ENCODE peak calls at places on chromosome 22, in four cellular contexts. I is colonic mucosa, Y is AG04450, K is uterus. C is an unnamed sample.

GRCh38 chr22:25111579-25112517 is 87.8 kb upstream of the CRYBB3 start:
- DNase-seq in Y (no peak), K (no peak), I (peak), C (no peak)

GRCh38 chr22:19783531-19784395 is 23.2 kb downstream of the TBX1 start:
- DNase-seq in I (no peak), K (no peak), Y (no peak), C (no peak)

GRCh38 chr22:38485783-38486182 is 17.9 kb downstream of the KDELR3 start:
- DNase-seq in K (no peak), I (no peak), Y (no peak), C (no peak)

GRCh38 chr22:46612904-46613605 is 7.1 kb upstream of the GRAMD4 start:
- DNase-seq in K (no peak), I (peak), Y (no peak), C (no peak)

GRCh38 chr22:36680038-36680437 is 23.5 kb downstream of the CACNG2 start:
- DNase-seq in I (no peak), Y (no peak), K (no peak), C (no peak)

GRCh38 chr22:26395926-26396325 is 33.1 kb upstream of the ASPHD2 start:
- DNase-seq in I (no peak), K (no peak), Y (no peak), C (no peak)

GRCh38 chr22:47043835-47044721 is 281.6 kb downstream of the TBC1D22A start:
- DNase-seq in I (peak), K (no peak), Y (peak), C (no peak)

GRCh38 chr22:46830001-46830715 is 67.7 kb downstream of the TBC1D22A start:
- DNase-seq in I (no peak), K (no peak), Y (no peak), C (no peak)

GRCh38 chr22:50673231-50674126 is 856 bp downstream of the SHANK3 start:
- DNase-seq in Y (no peak), K (no peak), I (no peak), C (no peak)

GRCh38 chr22:21015051-21016006 is at the start of gene P2RX6:
- DNase-seq in Y (no peak), K (no peak), I (no peak), C (no peak)

GRCh38 chr22:49166746-49167145 is 660.9 kb downstream of the BRD1 start:
- DNase-seq in I (no peak), K (no peak), Y (no peak), C (no peak)
- TF ChIP-seq CTCF in I (no peak), K (no peak), Y (no peak), C (no peak)

GRCh38 chr22:22099833-22100812 is 117.5 kb upstream of the TOP3B start:
- DNase-seq in I (no peak), K (no peak), Y (no peak), C (no peak)
- TF ChIP-seq CTCF in I (no peak), K (no peak), Y (peak), C (no peak)

GRCh38 chr22:44329179-44329796 is 16.5 kb upstream of the SHISAL1 start:
- DNase-seq in K (no peak), I (no peak), Y (no peak), C (no peak)
- TF ChIP-seq CTCF in K (no peak), I (no peak), Y (peak), C (no peak)

GRCh38 chr22:22591348-22592299 is 32.6 kb upstream of the PRAME start:
- DNase-seq in K (no peak), Y (no peak), I (no peak), C (no peak)
- TF ChIP-seq CTCF in K (no peak), Y (no peak), I (no peak), C (no peak)

GRCh38 chr22:17816649-17817048 is 42.4 kb upstream of the BID start:
- DNase-seq in I (no peak), K (no peak), Y (no peak), C (no peak)
- TF ChIP-seq CTCF in I (no peak), K (no peak), Y (no peak), C (no peak)

C was measured in D721Med.